ENCODE peak calls at places on chromosomes 5 and 9, in ten cellular contexts. B is IMR-90; K is posterior cingulate gyrus; S is mucosa of gallbladder; Q is tibial nerve; V is NCI-H1105 treated with DMSO at 0.1 percent for 48 hours; F is activated T-cell treated with anti-CD3 and anti-CD28 coated beads for 1 hour; W is mucosa of descending colon; O is GM13976; J is stimulated activated CD4-positive, alpha-beta T cell treated with anti-CD3 and anti-CD28 coated beads, Interleukin-4, amount 100 ng/mL, for 1 hour. H is an unnamed sample.

GRCh38 chr5:179162351-179163235 is 102.4 kb downstream of the ZNF354C start:
- DNase-seq in W (no peak), V (no peak), B (no peak), O (no peak), S (no peak), F (no peak), J (no peak), Q (no peak), K (no peak), H (no peak)

GRCh38 chr5:181088289-181088688 is 42.7 kb downstream of the OR2V1 start:
- DNase-seq in K (no peak), V (no peak), Q (no peak), F (no peak), J (no peak), W (no peak), B (no peak), O (no peak), S (no peak), H (peak; percentile 11)

GRCh38 chr9:79656127-79656526 is 84.4 kb downstream of the TLE4 start:
- DNase-seq in V (peak; percentile 85), Q (no peak), J (no peak), S (no peak), B (no peak), K (no peak), F (no peak), W (no peak), O (no peak), H (no peak)

GRCh38 chr9:3043369-3043768 is 199.5 kb upstream of the PUM3 start:
- DNase-seq in S (no peak), B (peak; percentile 6), Q (no peak), J (no peak), F (no peak), O (no peak), W (no peak), K (no peak), V (no peak), H (peak; percentile 46)

GRCh38 chr9:130428096-130428665 is 16.6 kb upstream of the ASS1 start:
- DNase-seq in J (no peak), S (no peak), Q (no peak), K (no peak), B (no peak), O (no peak), W (no peak), V (no peak), F (no peak), H (no peak)

GRCh38 chr5:25448646-25449045 is 803.9 kb upstream of the CDH10 start:
- DNase-seq in W (no peak), O (no peak), B (no peak), V (no peak), K (no peak), F (no peak), Q (no peak), S (no peak), J (no peak), H (no peak)

GRCh38 chr5:102722930-102723329 is 32.2 kb upstream of the PAM start:
- DNase-seq in V (no peak), S (no peak), W (no peak), F (no peak), K (no peak), O (no peak), Q (no peak), J (no peak), B (peak; percentile 56), H (peak; percentile 82)

GRCh38 chr9:97557606-97558095 is 56.2 kb downstream of the TMOD1 start:
- DNase-seq in V (peak; percentile 81), W (peak; percentile 49), F (no peak), S (peak; percentile 54), B (no peak), J (no peak), Q (peak; percentile 97), O (no peak), K (peak; percentile 65), H (no peak)

H was measured in HCEC 1CT.